ENCODE peak calls at places on chromosomes 1 and 21, in five cellular contexts. O is H54, U is tibial nerve, L is adrenal gland, H is A549. F is an unnamed sample.

GRCh38 chr1:214416417-214417212 is 134.8 kb downstream of the PTPN14 start:
- DNase-seq in O (no peak), U (no peak), L (no peak), H (no peak), F (no peak)

GRCh38 chr1:200363200-200363933 is 46.5 kb downstream of the ZNF281 start:
- DNase-seq in O (no peak), U (no peak), L (no peak), H (no peak), F (no peak)

GRCh38 chr1:21290546-21290944 is 282 bp upstream of the ECE1 start:
- DNase-seq in O (no peak), U (no peak), L (no peak), H (no peak), F (no peak)

GRCh38 chr1:178393370-178393769 is 103.4 kb downstream of the CLEC20A start:
- DNase-seq in O (no peak), U (no peak), L (no peak), H (no peak), F (no peak)

GRCh38 chr1:64686828-64687724 is 57.8 kb upstream of the RAVER2 start:
- DNase-seq in O (peak; percentile 41), U (no peak), L (peak; percentile 64), H (peak; percentile 73), F (no peak)

GRCh38 chr1:46413596-46413985 is 19.5 kb downstream of the FAAH start:
- DNase-seq in O (no peak), U (no peak), L (no peak), H (no peak), F (no peak)

GRCh38 chr1:167432780-167433179 is 85.5 kb downstream of the CD247 start:
- DNase-seq in O (no peak), U (no peak), L (no peak), H (no peak), F (no peak)

GRCh38 chr1:30952098-30952497 is 43.5 kb upstream of the SDC3 start:
- DNase-seq in O (no peak), U (no peak), L (no peak), H (no peak), F (no peak)

GRCh38 chr1:246058478-246058877 is 448.6 kb downstream of the SMYD3 start:
- DNase-seq in O (no peak), U (no peak), L (no peak), H (no peak), F (no peak)

GRCh38 chr1:27868556-27868931 is 3.8 kb upstream of the THEMIS2 start:
- DNase-seq in O (no peak), U (no peak), L (no peak), H (no peak), F (no peak)

GRCh38 chr21:32918467-32919140 is 107.1 kb upstream of the OLIG2 start:
- DNase-seq in O (no peak), U (no peak), L (no peak), H (no peak), F (no peak)

GRCh38 chr1:34926894-34927293 is 2.6 kb downstream of the DLGAP3 start:
- DNase-seq in O (no peak), U (no peak), L (no peak), H (no peak), F (no peak)

GRCh38 chr1:72140222-72140621 is 142.1 kb downstream of the NEGR1 start:
- DNase-seq in O (no peak), U (no peak), L (no peak), H (no peak), F (no peak)

GRCh38 chr1:147473735-147474049 is 67.6 kb upstream of the BCL9 start:
- DNase-seq in O (no peak), U (no peak), L (no peak), H (no peak), F (no peak)
- TF ChIP-seq POLR2A in O (no peak), U (no peak), L (no peak), H (no peak), F (no peak)

DNA sequence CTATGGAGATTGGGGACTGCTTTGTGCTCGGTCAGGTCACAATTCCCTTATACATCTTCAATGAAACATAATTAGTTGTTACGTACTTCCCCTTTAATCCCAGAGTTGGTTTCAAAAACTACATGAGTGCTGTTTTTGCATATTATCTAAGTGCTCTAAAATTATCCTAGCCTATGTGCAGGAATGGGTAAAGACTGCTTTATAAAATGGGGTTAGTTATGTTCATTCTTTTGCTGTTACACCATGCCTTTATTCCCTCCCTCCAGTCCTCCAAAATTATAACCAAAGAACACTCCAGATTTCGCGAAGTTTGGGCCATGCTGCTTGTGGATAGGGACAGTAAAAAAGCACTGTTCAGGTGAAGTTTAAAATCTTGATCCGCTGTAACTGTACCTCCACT is 173.9 kb upstream of the SNX7 start:
- DNase-seq in O (no peak), U (no peak), L (no peak), H (no peak), F (no peak)
- TF ChIP-seq POLR2A in O (no peak), U (no peak), L (no peak), H (no peak), F (no peak)

DNA sequence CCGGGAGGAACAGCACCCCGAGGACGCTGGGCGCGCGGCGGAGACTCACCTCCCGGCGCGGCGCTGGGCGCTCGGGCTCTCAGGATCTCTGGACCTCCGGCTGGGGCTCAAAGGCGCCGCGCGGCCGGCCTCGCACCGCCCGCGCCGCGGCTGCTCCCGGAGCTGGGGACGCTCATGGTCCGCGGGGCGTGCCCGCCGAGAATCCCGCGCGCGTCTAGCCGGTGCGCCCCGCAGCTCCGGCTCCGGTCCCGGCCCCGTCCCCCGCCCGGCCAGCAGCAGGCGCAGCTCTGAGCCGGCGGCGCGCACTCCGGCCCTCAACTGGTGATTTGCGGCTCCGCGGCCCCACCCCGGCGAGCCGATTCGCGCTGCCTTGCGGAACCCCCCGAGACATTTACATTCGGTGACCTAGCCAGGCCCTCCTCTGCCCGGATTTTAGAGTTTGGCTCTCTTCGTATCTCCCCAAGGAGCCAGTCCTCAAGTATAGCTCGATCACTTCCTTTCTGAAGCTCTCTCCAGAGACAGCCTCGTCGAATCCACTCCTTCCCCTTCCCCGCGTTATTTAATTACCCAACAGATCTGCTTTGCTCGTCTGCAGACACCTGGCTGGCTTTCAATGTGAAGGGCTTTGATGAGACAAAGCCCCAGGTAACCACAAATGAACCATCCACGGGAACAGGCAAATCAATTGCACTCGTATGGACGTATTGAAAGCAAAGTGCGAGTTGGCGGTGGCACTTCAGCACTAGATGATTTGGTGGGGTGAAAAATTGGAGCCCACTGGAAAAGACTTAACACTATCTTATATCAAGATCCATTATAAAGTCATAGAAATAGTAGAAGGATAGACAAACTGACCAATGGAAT is at the start of gene BCAR3:
- DNase-seq in O (no peak), U (peak; percentile 45), L (peak; percentile 87), H (peak; percentile 70), F (peak; percentile 76)
- TF ChIP-seq POLR2A in O (peak; percentile 61), U (peak; percentile 40), L (peak; percentile 83), H (peak; percentile 61), F (peak; percentile 43)

GRCh38 chr1:156475568-156476500 is 24.7 kb downstream of the MEF2D start:
- DNase-seq in O (no peak), U (peak; percentile 54), L (peak; percentile 91), H (no peak), F (peak; percentile 95)

GRCh38 chr1:156477526-156478249 is 22.9 kb downstream of the MEF2D start:
- DNase-seq in O (no peak), U (no peak), L (peak; percentile 74), H (no peak), F (no peak)

GRCh38 chr1:156474966-156475365 is 25.6 kb downstream of the MEF2D start:
- DNase-seq in O (no peak), U (no peak), L (no peak), H (no peak), F (no peak)

GRCh38 chr1:156478250-156478627 is 22.3 kb downstream of the MEF2D start:
- DNase-seq in O (no peak), U (no peak), L (no peak), H (no peak), F (no peak)

DNA sequence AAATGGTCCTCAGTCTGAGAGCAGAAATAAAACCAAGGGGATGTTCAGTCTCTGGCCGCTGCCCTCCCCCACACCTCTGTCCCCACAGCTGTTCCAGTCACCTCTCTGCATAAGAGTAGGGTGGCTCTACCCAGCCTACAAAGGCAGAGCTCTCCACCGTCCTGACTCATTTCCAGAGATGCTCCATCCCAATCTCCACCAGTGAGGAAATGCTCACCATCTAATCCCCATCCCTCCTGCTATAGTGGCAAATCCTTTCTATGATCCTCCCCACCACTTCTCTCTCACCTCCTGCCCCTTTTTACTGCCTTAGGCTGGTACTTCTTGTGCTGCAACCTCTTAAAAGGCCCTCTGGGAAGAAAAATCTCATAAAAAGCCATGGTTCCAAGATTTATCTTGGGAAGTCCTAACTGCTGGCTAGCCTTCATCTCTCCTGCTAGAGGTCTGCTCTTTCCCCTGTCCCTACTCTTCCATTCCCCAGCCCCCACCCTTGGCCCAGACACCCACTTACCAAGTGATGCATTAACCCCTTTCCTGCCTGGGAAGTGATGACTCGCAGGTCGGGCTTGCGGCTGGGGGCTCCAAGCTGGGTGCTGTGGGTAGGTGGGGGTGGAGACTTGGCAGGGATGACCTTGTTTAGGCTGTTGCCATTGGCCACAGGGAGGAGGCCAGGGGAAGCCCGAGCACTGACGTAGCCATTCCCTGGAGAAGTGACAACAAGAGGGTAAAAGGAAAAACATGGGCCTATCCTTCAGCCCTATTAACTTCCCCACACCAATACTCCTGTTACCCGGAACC is 23.9 kb downstream of the MEF2D start:
- DNase-seq in O (peak; percentile 90), U (no peak), L (peak; percentile 65), H (peak; percentile 61), F (peak; percentile 71)
- TF ChIP-seq POLR2A in O (no peak), U (no peak), L (no peak), H (no peak), F (no peak)

DNA sequence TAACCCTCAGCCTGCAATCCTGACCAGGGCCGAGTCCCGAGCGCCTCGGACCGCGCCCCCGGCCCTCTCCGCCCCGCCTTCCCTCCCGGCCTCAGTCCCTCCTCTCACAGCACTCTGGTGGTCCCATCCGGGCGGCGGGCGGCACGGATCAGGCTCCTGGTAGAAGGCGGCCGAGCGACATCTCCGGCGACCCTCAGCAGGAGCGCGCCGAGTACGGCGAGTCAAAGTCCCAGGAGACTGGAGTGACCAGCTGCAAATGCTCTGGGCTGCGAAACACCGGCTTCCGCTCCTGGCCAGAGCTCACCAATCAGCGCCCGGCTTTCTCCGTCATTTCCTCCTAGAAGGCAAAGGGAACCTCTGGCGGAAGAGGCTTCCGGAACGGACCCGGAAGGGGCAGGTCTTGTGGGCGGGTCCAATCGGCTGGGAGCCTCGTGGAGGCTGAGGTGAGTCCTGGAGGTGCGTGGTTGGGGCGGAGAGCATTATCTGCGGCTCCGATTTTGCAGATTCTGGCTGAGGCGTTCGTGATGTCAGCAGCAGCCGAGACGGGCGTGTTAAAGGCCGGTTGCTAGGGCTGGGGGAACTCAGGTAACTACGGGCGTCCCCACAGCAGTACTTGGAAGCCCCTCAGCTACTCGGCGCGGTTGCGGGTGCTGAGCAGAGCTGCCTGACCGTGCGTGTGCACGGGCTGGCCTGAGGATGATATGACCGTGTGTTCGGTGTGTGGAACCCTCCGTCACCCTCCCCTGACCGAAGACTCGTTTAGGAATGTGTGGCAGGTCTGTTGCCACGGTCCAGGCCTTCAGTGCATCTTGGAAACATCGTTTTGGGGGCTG is at the start of the genes GDAP2 and WDR3:
- DNase-seq in O (peak; percentile 80), U (peak; percentile 93), L (peak; percentile 99), H (peak; percentile 92), F (peak; percentile 95)
- TF ChIP-seq POLR2A in O (peak; percentile 65), U (no peak), L (peak; percentile 77), H (peak; percentile 56), F (no peak)

F was measured in ovary.